ENCODE peak calls at places on chromosomes 7 and 10, in five cellular contexts. J is HCEC 1CT; P is retina; O is stimulated activated CD4-positive, alpha-beta T cell treated with anti-CD3 and anti-CD28 coated beads, Interleukin-4, amount 100 ng/mL, for 4 hours; E is right lobe of liver. Z is an unnamed sample.

GRCh38 chr7:28890137-28890536 is 68.0 kb downstream of the TRIL start:
- DNase-seq in J (no peak), P (no peak), O (no peak), E (no peak), Z (peak; percentile 47)

GRCh38 chr10:3516191-3516590 is 268.8 kb downstream of the KLF6 start:
- DNase-seq in J (no peak), P (no peak), O (no peak), E (no peak), Z (no peak)

GRCh38 chr7:81845628-81846259 is 75.9 kb upstream of the HGF start:
- DNase-seq in J (peak; percentile 42), P (peak; percentile 18), O (no peak), E (no peak), Z (no peak)

GRCh38 chr10:129307141-129307540 is 159.9 kb upstream of the MGMT start:
- DNase-seq in J (no peak), P (no peak), O (no peak), E (no peak), Z (no peak)

GRCh38 chr10:43160067-43160918 is 22.0 kb downstream of the CSGALNACT2 start:
- DNase-seq in J (peak; percentile 85), P (no peak), O (no peak), E (no peak), Z (no peak)

GRCh38 chr7:34740840-34741239 is 82.8 kb downstream of the NPSR1 start:
- DNase-seq in J (no peak), P (no peak), O (no peak), E (no peak), Z (no peak)

GRCh38 chr7:102934670-102935069 is 21.9 kb downstream of the LRRC17 start:
- DNase-seq in J (no peak), P (no peak), O (no peak), E (no peak), Z (no peak)

GRCh38 chr10:104029528-104029875 is 56.2 kb downstream of the COL17A1 start:
- DNase-seq in J (no peak), P (no peak), O (no peak), E (no peak), Z (no peak)

GRCh38 chr10:96390460-96390864 is 31.7 kb upstream of the OPALIN start:
- DNase-seq in J (no peak), P (no peak), O (no peak), E (peak; percentile 93), Z (no peak)

GRCh38 chr7:94701555-94701973 is 45.6 kb upstream of the SGCE start:
- DNase-seq in J (peak; percentile 23), P (no peak), O (no peak), E (no peak), Z (peak; percentile 78)

GRCh38 chr7:121494531-121494930 is 98.4 kb upstream of the FAM3C start:
- DNase-seq in J (peak; percentile 32), P (no peak), O (no peak), E (no peak), Z (no peak)

GRCh38 chr10:30751678-30752331 is 122.3 kb upstream of the LYZL2 start:
- DNase-seq in J (peak; percentile 34), P (no peak), O (peak; percentile 58), E (no peak), Z (no peak)

GRCh38 chr10:63429280-63429679 is 36.5 kb downstream of the JMJD1C start:
- DNase-seq in J (peak; percentile 80), P (no peak), O (no peak), E (no peak), Z (no peak)

GRCh38 chr7:45663965-45664623 is 89.9 kb downstream of the ADCY1 start:
- DNase-seq in J (no peak), P (no peak), O (no peak), E (no peak), Z (no peak)

GRCh38 chr7:5354460-5355279 is 69.0 kb downstream of the TNRC18 start:
- DNase-seq in J (no peak), P (no peak), O (no peak), E (peak; percentile 77), Z (no peak)

GRCh38 chr10:112898540-112899395 is 51.3 kb upstream of the TCF7L2 start:
- DNase-seq in J (peak; percentile 42), P (peak; percentile 53), O (no peak), E (peak; percentile 88), Z (peak; percentile 85)

GRCh38 chr10:13743101-13743693 is 156.4 kb downstream of the PRPF18 start:
- DNase-seq in J (no peak), P (no peak), O (no peak), E (no peak), Z (no peak)

GRCh38 chr7:30596721-30597120 is 2.0 kb downstream of the GARS1 start:
- DNase-seq in J (peak; percentile 49), P (no peak), O (no peak), E (no peak), Z (no peak)

GRCh38 chr10:91680521-91680920 is 47.6 kb upstream of the PPP1R3C start:
- DNase-seq in J (no peak), P (no peak), O (no peak), E (no peak), Z (no peak)

GRCh38 chr7:56115852-56116538 is at the start of gene NUPR2:
- DNase-seq in J (no peak), P (peak; percentile 53), O (no peak), E (no peak), Z (no peak)

GRCh38 chr7:95908499-95908898 is 136.1 kb downstream of the DYNC1I1 start:
- DNase-seq in J (no peak), P (no peak), O (no peak), E (no peak), Z (no peak)

GRCh38 chr10:51892965-51893658 is 193.7 kb upstream of the CSTF2T start:
- DNase-seq in J (peak; percentile 49), P (no peak), O (no peak), E (no peak), Z (peak; percentile 20)

GRCh38 chr7:16921644-16922257 is 40.0 kb upstream of the AGR3 start:
- DNase-seq in J (no peak), P (peak; percentile 28), O (no peak), E (no peak), Z (no peak)

GRCh38 chr10:108561649-108562048 is 1361.7 kb downstream of the XPNPEP1 start:
- DNase-seq in J (peak; percentile 96), P (no peak), O (no peak), E (no peak), Z (no peak)

GRCh38 chr10:21526952-21527633 is 1.6 kb upstream of the SKIDA1 start:
- DNase-seq in J (peak; percentile 70), P (peak; percentile 85), O (peak; percentile 44), E (peak; percentile 77), Z (no peak)

GRCh38 chr10:777913-778479 is 88.5 kb upstream of the DIP2C start:
- DNase-seq in J (no peak), P (no peak), O (no peak), E (no peak), Z (no peak)

GRCh38 chr10:44992732-44993225 is 7.9 kb upstream of the ZNF22 start:
- DNase-seq in J (no peak), P (no peak), O (no peak), E (no peak), Z (no peak)